ENCODE peak calls at places on chromosomes 1 and 21, in eight cellular contexts. One of them, this sample, is unnamed.

GRCh38 chr21:25573409-25574206 is 33.7 kb downstream of the MRPL39 start:
- DNase-seq in HTR-8/SVneo: peak
- DNase-seq in NCI-H1105 treated with DMSO at 0.1 percent for 48 hours: no peak
- DNase-seq in H1: no peak
- DNase-seq in activated naive CD4-positive, alpha-beta T cell: no peak
- DNase-seq in Karpas-422: no peak
- DNase-seq in central memory CD4-positive, alpha-beta T cell: peak
- DNase-seq in omental fat pad: no peak
- DNase-seq in this sample: no peak

GRCh38 chr1:37647281-37647680 is 12.6 kb upstream of the RSPO1 start:
- DNase-seq in HTR-8/SVneo: no peak
- DNase-seq in NCI-H1105 treated with DMSO at 0.1 percent for 48 hours: no peak
- DNase-seq in H1: no peak
- DNase-seq in activated naive CD4-positive, alpha-beta T cell: no peak
- DNase-seq in Karpas-422: no peak
- DNase-seq in central memory CD4-positive, alpha-beta T cell: no peak
- DNase-seq in omental fat pad: no peak
- DNase-seq in this sample: no peak

GRCh38 chr1:55073187-55073916 is 34.0 kb downstream of the PCSK9 start:
- DNase-seq in HTR-8/SVneo: no peak
- DNase-seq in NCI-H1105 treated with DMSO at 0.1 percent for 48 hours: no peak
- DNase-seq in H1: no peak
- DNase-seq in activated naive CD4-positive, alpha-beta T cell: no peak
- DNase-seq in Karpas-422: no peak
- DNase-seq in central memory CD4-positive, alpha-beta T cell: no peak
- DNase-seq in omental fat pad: no peak
- DNase-seq in this sample: no peak

GRCh38 chr1:6834366-6834765 is 49.1 kb downstream of the CAMTA1 start:
- DNase-seq in HTR-8/SVneo: no peak
- DNase-seq in NCI-H1105 treated with DMSO at 0.1 percent for 48 hours: no peak
- DNase-seq in H1: no peak
- DNase-seq in activated naive CD4-positive, alpha-beta T cell: no peak
- DNase-seq in Karpas-422: no peak
- DNase-seq in central memory CD4-positive, alpha-beta T cell: no peak
- DNase-seq in omental fat pad: no peak
- DNase-seq in this sample: no peak

GRCh38 chr1:160625725-160626498 is 20.9 kb downstream of the SLAMF1 start:
- DNase-seq in HTR-8/SVneo: no peak
- DNase-seq in NCI-H1105 treated with DMSO at 0.1 percent for 48 hours: no peak
- DNase-seq in H1: no peak
- DNase-seq in activated naive CD4-positive, alpha-beta T cell: no peak
- DNase-seq in Karpas-422: no peak
- DNase-seq in central memory CD4-positive, alpha-beta T cell: no peak
- DNase-seq in omental fat pad: no peak
- DNase-seq in this sample: no peak

GRCh38 chr1:67536957-67537646 is 106.9 kb upstream of the SERBP1 start:
- DNase-seq in HTR-8/SVneo: no peak
- DNase-seq in NCI-H1105 treated with DMSO at 0.1 percent for 48 hours: no peak
- DNase-seq in H1: no peak
- DNase-seq in activated naive CD4-positive, alpha-beta T cell: no peak
- DNase-seq in Karpas-422: no peak
- DNase-seq in central memory CD4-positive, alpha-beta T cell: no peak
- DNase-seq in omental fat pad: no peak
- DNase-seq in this sample: no peak

GRCh38 chr1:182625716-182626504 is 21.7 kb upstream of the RGS16 start:
- DNase-seq in HTR-8/SVneo: no peak
- DNase-seq in NCI-H1105 treated with DMSO at 0.1 percent for 48 hours: no peak
- DNase-seq in H1: no peak
- DNase-seq in activated naive CD4-positive, alpha-beta T cell: no peak
- DNase-seq in Karpas-422: no peak
- DNase-seq in central memory CD4-positive, alpha-beta T cell: no peak
- DNase-seq in omental fat pad: no peak
- DNase-seq in this sample: no peak

GRCh38 chr1:84163123-84164038 is 19.3 kb downstream of the PRKACB start:
- DNase-seq in HTR-8/SVneo: no peak
- DNase-seq in NCI-H1105 treated with DMSO at 0.1 percent for 48 hours: no peak
- DNase-seq in H1: no peak
- DNase-seq in activated naive CD4-positive, alpha-beta T cell: no peak
- DNase-seq in Karpas-422: no peak
- DNase-seq in central memory CD4-positive, alpha-beta T cell: no peak
- DNase-seq in omental fat pad: no peak
- DNase-seq in this sample: no peak

GRCh38 chr1:119040906-119041305 is 52.8 kb upstream of the TBX15 start:
- DNase-seq in HTR-8/SVneo: no peak
- DNase-seq in NCI-H1105 treated with DMSO at 0.1 percent for 48 hours: no peak
- DNase-seq in H1: no peak
- DNase-seq in activated naive CD4-positive, alpha-beta T cell: no peak
- DNase-seq in Karpas-422: no peak
- DNase-seq in central memory CD4-positive, alpha-beta T cell: no peak
- DNase-seq in omental fat pad: peak
- DNase-seq in this sample: no peak

GRCh38 chr1:77424236-77424635 is 142.4 kb downstream of the AK5 start:
- DNase-seq in HTR-8/SVneo: no peak
- DNase-seq in NCI-H1105 treated with DMSO at 0.1 percent for 48 hours: no peak
- DNase-seq in H1: no peak
- DNase-seq in activated naive CD4-positive, alpha-beta T cell: no peak
- DNase-seq in Karpas-422: no peak
- DNase-seq in central memory CD4-positive, alpha-beta T cell: no peak
- DNase-seq in omental fat pad: no peak
- DNase-seq in this sample: no peak

GRCh38 chr1:91742848-91743292 is 143.1 kb downstream of the TGFBR3 start:
- DNase-seq in HTR-8/SVneo: no peak
- DNase-seq in NCI-H1105 treated with DMSO at 0.1 percent for 48 hours: peak
- DNase-seq in H1: no peak
- DNase-seq in activated naive CD4-positive, alpha-beta T cell: no peak
- DNase-seq in Karpas-422: no peak
- DNase-seq in central memory CD4-positive, alpha-beta T cell: no peak
- DNase-seq in omental fat pad: no peak
- DNase-seq in this sample: no peak

GRCh38 chr1:85366391-85366790 is 90.0 kb upstream of the BCL10 start:
- DNase-seq in HTR-8/SVneo: peak
- DNase-seq in NCI-H1105 treated with DMSO at 0.1 percent for 48 hours: no peak
- DNase-seq in H1: no peak
- DNase-seq in activated naive CD4-positive, alpha-beta T cell: no peak
- DNase-seq in Karpas-422: no peak
- DNase-seq in central memory CD4-positive, alpha-beta T cell: no peak
- DNase-seq in omental fat pad: no peak
- DNase-seq in this sample: no peak

GRCh38 chr1:29237906-29238600 is 1.7 kb downstream of the PTPRU start:
- DNase-seq in HTR-8/SVneo: no peak
- DNase-seq in NCI-H1105 treated with DMSO at 0.1 percent for 48 hours: no peak
- DNase-seq in H1: peak
- DNase-seq in activated naive CD4-positive, alpha-beta T cell: no peak
- DNase-seq in Karpas-422: no peak
- DNase-seq in central memory CD4-positive, alpha-beta T cell: no peak
- DNase-seq in omental fat pad: no peak
- DNase-seq in this sample: peak

GRCh38 chr1:201503397-201504176 is 3.3 kb downstream of the CSRP1 start:
- DNase-seq in HTR-8/SVneo: peak
- DNase-seq in NCI-H1105 treated with DMSO at 0.1 percent for 48 hours: no peak
- DNase-seq in H1: no peak
- DNase-seq in activated naive CD4-positive, alpha-beta T cell: no peak
- DNase-seq in Karpas-422: no peak
- DNase-seq in central memory CD4-positive, alpha-beta T cell: no peak
- DNase-seq in omental fat pad: no peak
- DNase-seq in this sample: peak

This sample was measured in mesothelial cell of epicardium.